ENCODE peak calls at places on chromosomes 13 and 19, in five cellular contexts. N is GM23248, U is stomach, I is colonic mucosa, M is thoracic aorta. L is an unnamed sample.

GRCh38 chr19:32676186-32676894 is 692 bp downstream of the RGS9BP start:
- DNase-seq in U (peak; percentile 28), I (no peak), M (no peak), N (peak; percentile 23), L (no peak)

GRCh38 chr19:51505904-51506303 is 4.3 kb upstream of the SIGLEC12 start:
- DNase-seq in U (no peak), I (no peak), N (no peak), M (no peak), L (no peak)

GRCh38 chr19:17680235-17680722 is 7.9 kb downstream of the UNC13A start:
- DNase-seq in I (peak; percentile 24), N (peak; percentile 86), U (peak; percentile 57), M (peak; percentile 60), L (peak; percentile 20)

GRCh38 chr13:94251801-94252200 is 227.7 kb downstream of the DCT start:
- DNase-seq in I (no peak), N (no peak), M (no peak), U (no peak), L (no peak)

GRCh38 chr13:77507931-77508776 is 27.4 kb upstream of the SCEL start:
- DNase-seq in N (peak; percentile 89), U (no peak), M (no peak), I (no peak), L (no peak)

GRCh38 chr13:100300213-100300612 is 211.3 kb downstream of the PCCA start:
- DNase-seq in M (no peak), U (no peak), I (no peak), N (no peak), L (no peak)

GRCh38 chr19:8638078-8638619 is 7.7 kb downstream of the NFILZ start:
- DNase-seq in I (no peak), M (no peak), N (no peak), U (peak; percentile 33), L (no peak)

GRCh38 chr19:2215281-2215751 is 20.8 kb downstream of the PLEKHJ1 start:
- DNase-seq in N (no peak), I (no peak), M (no peak), U (no peak), L (no peak)

GRCh38 chr19:15317392-15318011 is 14.8 kb downstream of the BRD4 start:
- DNase-seq in M (no peak), N (peak; percentile 39), I (no peak), U (no peak), L (no peak)

GRCh38 chr19:18156841-18157464 is 4.0 kb downstream of the PIK3R2 start:
- DNase-seq in U (peak; percentile 95), N (peak; percentile 61), M (no peak), I (peak; percentile 96), L (peak; percentile 87)

GRCh38 chr19:14556662-14557188 is 15.1 kb downstream of the NDUFB7 start:
- DNase-seq in M (no peak), N (peak; percentile 93), I (peak; percentile 76), U (peak; percentile 78), L (peak; percentile 79)

GRCh38 chr13:92842145-92842544 is 384.5 kb upstream of the GPC6 start:
- DNase-seq in N (peak; percentile 70), M (no peak), U (no peak), I (no peak), L (no peak)

GRCh38 chr13:107866666-107867623 is 348.4 kb downstream of the LIG4 start:
- DNase-seq in I (no peak), N (peak; percentile 90), U (no peak), M (no peak), L (no peak)

GRCh38 chr13:50389726-50390125 is 374.5 kb downstream of the KCNRG start:
- DNase-seq in U (no peak), N (no peak), I (no peak), M (no peak), L (no peak)

GRCh38 chr13:50388481-50388880 is 373.2 kb downstream of the KCNRG start:
- DNase-seq in M (no peak), U (no peak), I (no peak), N (no peak), L (no peak)

GRCh38 chr13:50387124-50387581 is 371.9 kb downstream of the KCNRG start:
- DNase-seq in M (no peak), I (peak; percentile 51), N (peak; percentile 47), U (peak; percentile 40), L (no peak)

GRCh38 chr13:50384724-50385123 is 369.5 kb downstream of the KCNRG start:
- DNase-seq in U (no peak), M (no peak), I (no peak), N (no peak), L (no peak)

GRCh38 chr13:50386527-50387123 is 371.4 kb downstream of the KCNRG start:
- DNase-seq in M (no peak), U (no peak), N (peak; percentile 10), I (no peak), L (no peak)
- H3K27ac ChIP-seq in M (peak overlapping the region; percentile 69), U (peak overlapping the region; percentile 43), N (no peak overlapping the region), I (no peak overlapping the region), L (no peak overlapping the region)

GRCh38 chr19:38662508-38663155 is 15.2 kb downstream of the ACTN4 start:
- DNase-seq in M (no peak), N (no peak), I (no peak), U (no peak), L (peak; percentile 19)
- H3K27ac ChIP-seq in M (peak overlapping the region; percentile 100), N (peak overlapping the region; percentile 41), I (peak overlapping the region; percentile 95), U (peak overlapping the region; percentile 99), L (peak overlapping the region; percentile 99)

GRCh38 chr13:36418022-36418805 is 14.1 kb upstream of the CCNA1 start:
- DNase-seq in M (no peak), I (no peak), U (no peak), N (peak; percentile 44), L (no peak)
- H3K27ac ChIP-seq in M (no peak overlapping the region), I (no peak overlapping the region), U (no peak overlapping the region), N (no peak overlapping the region), L (no peak overlapping the region)

GRCh38 chr19:3712663-3713531 is 4.7 kb downstream of the TJP3 start:
- DNase-seq in I (peak; percentile 83), N (no peak), U (peak; percentile 80), M (no peak), L (no peak)
- H3K27ac ChIP-seq in I (peak overlapping the region; percentile 76), N (no peak overlapping the region), U (peak overlapping the region; percentile 75), M (no peak overlapping the region), L (peak overlapping the region; percentile 66)

GRCh38 chr19:46349311-46349993 is 2.6 kb downstream of the PPP5C start:
- DNase-seq in M (no peak), U (no peak), N (no peak), I (no peak), L (no peak)

GRCh38 chr19:46351241-46352041 is 4.6 kb downstream of the PPP5C start:
- DNase-seq in I (peak; percentile 43), N (peak; percentile 85), U (peak; percentile 81), M (peak; percentile 47), L (no peak)

GRCh38 chr19:46347985-46348384 is 1.1 kb downstream of the PPP5C start:
- DNase-seq in M (no peak), I (no peak), N (no peak), U (no peak), L (no peak)

GRCh38 chr19:46350758-46351159 is 3.9 kb downstream of the PPP5C start:
- DNase-seq in N (no peak), I (no peak), U (no peak), M (no peak), L (no peak)

DNA sequence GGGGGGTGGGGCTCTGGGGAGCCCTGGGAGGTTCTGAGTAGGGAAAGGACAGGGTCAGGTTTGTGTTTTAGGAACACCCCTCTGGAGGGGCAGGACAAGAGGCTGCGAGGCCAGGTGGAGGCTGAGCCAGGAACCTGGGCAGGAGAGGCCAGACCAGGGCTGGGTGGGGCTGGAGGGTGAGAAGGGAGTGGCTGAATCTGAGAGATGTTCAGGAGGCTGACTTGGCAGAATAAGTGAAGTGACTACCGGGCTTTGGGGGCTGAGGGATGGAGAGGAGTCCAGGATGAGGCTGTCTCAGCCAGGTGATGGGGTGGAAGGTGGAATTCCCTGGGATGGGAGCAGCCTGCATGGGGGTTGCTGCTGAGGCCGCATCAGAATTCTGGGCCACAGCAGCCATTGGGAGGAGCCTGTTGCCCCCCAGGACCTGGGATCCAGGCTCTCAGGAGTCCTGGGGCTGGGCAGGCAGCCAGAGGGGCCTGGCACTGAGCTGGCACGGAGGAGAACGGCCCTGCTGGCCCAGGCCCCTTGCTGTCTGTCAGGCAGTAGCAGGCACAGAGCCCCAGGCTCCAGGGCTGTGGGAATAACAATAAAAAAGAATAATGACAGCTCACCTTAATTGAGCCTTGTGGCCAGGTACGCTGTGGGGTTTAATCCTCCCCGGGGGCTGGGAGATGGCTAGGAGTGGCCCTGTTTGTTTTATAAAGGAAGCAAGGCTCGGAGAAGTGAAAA is 3.3 kb downstream of the PPP5C start:
- DNase-seq in U (no peak), N (no peak), I (peak; percentile 69), M (no peak), L (no peak)
- H3K27ac ChIP-seq in U (peak overlapping the region; percentile 65), N (peak overlapping the region; percentile 77), I (peak overlapping the region; percentile 70), M (peak overlapping the region; percentile 93), L (peak overlapping the region; percentile 71)

DNA sequence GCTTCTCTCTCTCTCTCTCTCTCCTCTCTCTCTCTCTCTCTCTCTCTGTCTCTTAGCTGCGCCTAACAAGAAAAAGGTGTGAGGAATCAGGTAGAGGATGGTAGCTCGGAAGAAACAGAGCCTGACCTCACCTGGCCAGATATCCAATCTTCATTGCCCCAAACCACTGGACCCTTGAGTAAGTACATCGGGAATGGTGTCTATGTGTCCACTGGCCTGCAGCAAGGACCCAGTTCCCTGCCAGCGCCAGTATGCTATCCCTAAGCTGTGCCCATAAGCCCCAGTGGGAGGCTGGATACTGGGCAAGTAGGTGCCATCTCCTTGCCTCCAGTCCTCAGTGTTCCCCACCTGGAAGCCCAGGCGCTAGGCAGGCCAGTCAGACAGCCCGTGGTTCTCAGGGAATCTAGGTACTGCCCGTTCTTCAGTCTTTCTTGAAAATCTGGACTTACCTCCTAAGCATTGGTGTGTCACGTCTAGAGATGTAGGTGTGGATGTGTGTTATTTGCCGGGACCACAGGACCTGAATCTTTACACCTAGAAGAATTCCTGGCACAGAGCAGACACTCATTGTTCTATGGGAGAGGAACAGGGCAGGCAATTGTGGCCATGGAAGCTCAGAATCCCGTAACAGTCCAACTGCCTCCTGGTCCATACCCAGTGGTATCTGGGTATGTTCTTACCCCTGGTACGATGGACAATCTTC is 7.3 kb downstream of the URAD start:
- DNase-seq in N (no peak), I (no peak), M (no peak), U (no peak), L (no peak)
- H3K27ac ChIP-seq in N (no peak overlapping the region), I (no peak overlapping the region), M (no peak overlapping the region), U (no peak overlapping the region), L (no peak overlapping the region)

GRCh38 chr13:97538193-97538592 is 104.2 kb downstream of the RAP2A start:
- DNase-seq in N (no peak), M (no peak), U (no peak), I (no peak), L (no peak)
- H3K27ac ChIP-seq in N (no peak overlapping the region), M (no peak overlapping the region), U (no peak overlapping the region), I (no peak overlapping the region), L (no peak overlapping the region)

GRCh38 chr13:110867380-110867779 is 47.5 kb downstream of the ANKRD10 start:
- DNase-seq in N (no peak), U (no peak), M (no peak), I (no peak), L (no peak)

GRCh38 chr13:110868631-110869165 is 46.2 kb downstream of the ANKRD10 start:
- DNase-seq in N (no peak), M (no peak), I (no peak), U (no peak), L (no peak)

GRCh38 chr13:110872034-110872767 is 42.7 kb downstream of the ANKRD10 start:
- DNase-seq in I (no peak), U (no peak), N (no peak), M (no peak), L (no peak)

GRCh38 chr13:110869231-110869804 is 45.6 kb downstream of the ANKRD10 start:
- DNase-seq in N (no peak), U (no peak), I (no peak), M (no peak), L (no peak)

GRCh38 chr13:110869805-110870706 is 44.8 kb downstream of the ANKRD10 start:
- DNase-seq in I (peak; percentile 79), N (peak; percentile 100), U (peak; percentile 79), M (peak; percentile 99), L (peak; percentile 93)
- H3K27ac ChIP-seq in I (peak overlapping the region; percentile 65), N (peak overlapping the region; percentile 94), U (peak overlapping the region; percentile 85), M (peak overlapping the region; percentile 94), L (peak overlapping the region; percentile 88)

L was measured in breast epithelium.